ENCODE peak calls at places on chromosomes 7 and 10, in five cellular contexts. H is CD14-positive monocyte, J is C1 segment of cervical spinal cord, T is NCI-H1417 treated with DMSO at 0.1 percent for 48 hours, Z is astrocyte of the hippocampus. O is an unnamed sample.

GRCh38 chr10:98745645-98746044 is 298.9 kb upstream of the HPS1 start:
- DNase-seq in Z (no peak), H (no peak), T (no peak), J (no peak), O (no peak)

GRCh38 chr7:129367700-129368388 is 66.4 kb upstream of the STRIP2 start:
- DNase-seq in H (peak; percentile 56), J (peak; percentile 64), Z (peak; percentile 83), T (no peak), O (peak; percentile 91)

GRCh38 chr10:43053825-43054224 is 23.0 kb upstream of the RET start:
- DNase-seq in J (no peak), Z (no peak), T (no peak), H (no peak), O (no peak)

GRCh38 chr10:126639084-126639483 is 31.4 kb downstream of the C10orf90 start:
- DNase-seq in T (no peak), H (peak; percentile 21), Z (peak; percentile 49), J (no peak), O (no peak)

GRCh38 chr7:81882086-81882485 is 112.2 kb upstream of the HGF start:
- DNase-seq in H (no peak), Z (no peak), J (no peak), T (no peak), O (no peak)

GRCh38 chr10:17257466-17258321 is 29.7 kb downstream of the VIM start:
- DNase-seq in H (peak; percentile 54), J (peak; percentile 26), Z (peak; percentile 87), T (peak; percentile 3), O (peak; percentile 74)

GRCh38 chr7:149713731-149714068 is 59.7 kb downstream of the ZNF467 start:
- DNase-seq in Z (no peak), H (no peak), T (no peak), J (no peak), O (no peak)

GRCh38 chr7:150937848-150938561 is 40.1 kb downstream of the KCNH2 start:
- DNase-seq in Z (peak; percentile 78), H (no peak), J (no peak), T (no peak), O (no peak)

GRCh38 chr7:11060883-11061282 is 87.2 kb downstream of the PHF14 start:
- DNase-seq in T (no peak), Z (no peak), H (no peak), J (no peak), O (no peak)

GRCh38 chr10:118953999-118954398 is 75.5 kb upstream of the NANOS1 start:
- DNase-seq in Z (no peak), J (no peak), H (no peak), T (no peak), O (no peak)

GRCh38 chr7:70833726-70834125 is 298.2 kb upstream of the GALNT17 start:
- DNase-seq in J (no peak), H (no peak), Z (peak; percentile 93), T (no peak), O (no peak)

GRCh38 chr10:121521794-121522556 is 76.3 kb downstream of the FGFR2 start:
- DNase-seq in Z (no peak), H (no peak), T (no peak), J (no peak), O (no peak)

GRCh38 chr7:83148776-83149175 is 13.9 kb downstream of the PCLO start:
- DNase-seq in Z (peak; percentile 34), J (no peak), H (no peak), T (no peak), O (no peak)

GRCh38 chr10:37488792-37489657 is 363.6 kb downstream of the ANKRD30A start:
- DNase-seq in Z (peak; percentile 5), H (no peak), T (no peak), J (no peak), O (no peak)

GRCh38 chr10:58267713-58268453 is at the start of gene IPMK:
- DNase-seq in H (peak; percentile 98), Z (peak; percentile 97), T (peak; percentile 13), J (peak; percentile 95), O (peak; percentile 96)

GRCh38 chr7:132061931-132062330 is 505.5 kb upstream of the PODXL start:
- DNase-seq in J (no peak), H (no peak), T (no peak), Z (no peak), O (no peak)

GRCh38 chr10:21953585-21954057 is 49.9 kb downstream of the DNAJC1 start:
- DNase-seq in Z (peak; percentile 53), T (peak; percentile 23), H (no peak), J (no peak), O (no peak)

GRCh38 chr7:130917669-130918128 is 183.7 kb upstream of the KLF14 start:
- DNase-seq in Z (no peak), H (no peak), J (no peak), T (no peak), O (no peak)

GRCh38 chr10:78331391-78331922 is 297.8 kb downstream of the RPS24 start:
- DNase-seq in H (no peak), Z (peak; percentile 78), J (no peak), T (no peak), O (no peak)

GRCh38 chr7:73742753-73743641 is 4.4 kb upstream of the ABHD11 start:
- DNase-seq in T (peak; percentile 99), J (no peak), Z (peak; percentile 80), H (no peak), O (peak; percentile 99)

GRCh38 chr7:2258661-2259365 is 16.8 kb downstream of the NUDT1 start:
- DNase-seq in Z (no peak), J (no peak), T (no peak), H (no peak), O (no peak)

GRCh38 chr7:20928022-20928421 is 141.3 kb upstream of the SP8 start:
- DNase-seq in J (no peak), Z (no peak), T (no peak), H (no peak), O (no peak)

GRCh38 chr7:93569189-93569588 is 5.3 kb downstream of the CALCR start:
- DNase-seq in H (no peak), Z (peak; percentile 20), T (no peak), J (no peak), O (no peak)

GRCh38 chr10:43130756-43131155 is 7.5 kb upstream of the CSGALNACT2 start:
- DNase-seq in H (no peak), J (no peak), T (no peak), Z (no peak), O (peak; percentile 17)

GRCh38 chr7:103413407-103413806 is 32.6 kb downstream of the SLC26A5 start:
- DNase-seq in J (no peak), T (no peak), Z (no peak), H (no peak), O (no peak)

GRCh38 chr7:140641532-140642191 is 1.0 kb upstream of the DENND2A start:
- DNase-seq in J (no peak), H (no peak), Z (no peak), T (no peak), O (no peak)

GRCh38 chr10:93813507-93814465 is 56.0 kb downstream of the LGI1 start:
- DNase-seq in Z (peak; percentile 61), H (peak; percentile 56), T (no peak), J (peak; percentile 54), O (peak; percentile 75)

GRCh38 chr10:117677239-117677638 is 134.7 kb downstream of the EMX2 start:
- DNase-seq in H (no peak), J (no peak), T (no peak), Z (no peak), O (no peak)

GRCh38 chr7:108459922-108460551 is 3.8 kb upstream of the NRCAM start:
- DNase-seq in Z (peak; percentile 61), J (no peak), H (no peak), T (peak; percentile 29), O (no peak)

GRCh38 chr10:43322769-43323168 is 48.7 kb upstream of the FXYD4 start:
- DNase-seq in J (peak; percentile 87), Z (peak; percentile 91), T (no peak), H (peak; percentile 94), O (peak; percentile 96)

GRCh38 chr10:13787015-13787421 is 200.3 kb downstream of the PRPF18 start:
- DNase-seq in T (no peak), H (no peak), J (no peak), Z (no peak), O (peak; percentile 26)

GRCh38 chr7:102284891-102285540 is 1.7 kb upstream of the SH2B2 start:
- DNase-seq in T (no peak), Z (no peak), H (peak; percentile 84), J (peak; percentile 36), O (peak; percentile 53)

GRCh38 chr7:48411619-48412018 is 240.4 kb downstream of the ABCA13 start:
- DNase-seq in J (no peak), Z (no peak), T (no peak), H (no peak), O (no peak)

GRCh38 chr10:94138391-94138790 is 144.7 kb downstream of the PLCE1 start:
- DNase-seq in Z (peak; percentile 7), T (no peak), J (no peak), H (no peak), O (no peak)

O was measured in colonic mucosa.